ENCODE peak calls at places on chromosomes 13 and 19, in six cellular contexts. H is astrocyte of the hippocampus, R is H54, X is amniotic epithelial cell, A is endodermal cell, G is GM23338. B is an unnamed sample.
A peak's percentile ranks its signal among the peaks of the same experiment; 100 is the strongest.

GRCh38 chr19:6825076-6825774 is 52.7 kb downstream of the VAV1 start:
- DNase-seq in H (no peak), R (no peak), X (no peak), A (no peak), G (no peak), B (no peak)

GRCh38 chr13:75308222-75308621 is 173.7 kb downstream of the TBC1D4 start:
- DNase-seq in H (no peak), R (no peak), X (no peak), A (no peak), G (no peak), B (no peak)

GRCh38 chr19:54415208-54415900 is at the start of gene TTYH1:
- DNase-seq in H (no peak), R (no peak), X (no peak), A (peak; percentile 84), G (peak; percentile 66), B (no peak)

GRCh38 chr13:55673910-55674309 is 1466.8 kb upstream of the PRR20A start:
- DNase-seq in H (no peak), R (no peak), X (no peak), A (no peak), G (peak; percentile 66), B (no peak)

GRCh38 chr19:4081441-4082129 is 14.9 kb upstream of the ZBTB7A start:
- DNase-seq in H (no peak), R (no peak), X (peak; percentile 50), A (no peak), G (peak; percentile 40), B (no peak)

GRCh38 chr13:108200781-108201398 is 14.4 kb downstream of the LIG4 start:
- DNase-seq in H (peak; percentile 35), R (no peak), X (peak; percentile 44), A (no peak), G (no peak), B (no peak)

GRCh38 chr13:86725105-86725504 is 925.9 kb upstream of the SLITRK6 start:
- DNase-seq in H (no peak), R (no peak), X (no peak), A (peak; percentile 77), G (peak; percentile 69), B (no peak)

GRCh38 chr13:92197669-92198068 is 799.2 kb downstream of the GPC5 start:
- DNase-seq in H (no peak), R (no peak), X (peak; percentile 95), A (no peak), G (no peak), B (no peak)

GRCh38 chr13:100673831-100674362 is 698 bp downstream of the TMTC4 start:
- DNase-seq in H (peak; percentile 93), R (peak; percentile 97), X (peak; percentile 87), A (peak; percentile 62), G (peak; percentile 43), B (no peak)

GRCh38 chr19:30685601-30686000 is 313.4 kb downstream of the ZNF536 start:
- DNase-seq in H (no peak), R (no peak), X (no peak), A (no peak), G (no peak), B (no peak)

GRCh38 chr19:53703361-53703760 is 71.6 kb downstream of the DPRX start:
- DNase-seq in H (no peak), R (no peak), X (no peak), A (no peak), G (no peak), B (no peak)

GRCh38 chr13:80454245-80454644 is 113.3 kb upstream of the SPRY2 start:
- DNase-seq in H (peak; percentile 75), R (no peak), X (peak; percentile 78), A (no peak), G (no peak), B (no peak)

GRCh38 chr13:75321084-75321483 is 160.9 kb downstream of the TBC1D4 start:
- DNase-seq in H (no peak), R (no peak), X (no peak), A (no peak), G (no peak), B (no peak)

GRCh38 chr19:54523403-54523802 is 20.8 kb downstream of the LAIR2 start:
- DNase-seq in H (no peak), R (peak; percentile 86), X (no peak), A (no peak), G (no peak), B (no peak)

GRCh38 chr19:17329061-17329767 is 5.4 kb downstream of the ANO8 start:
- DNase-seq in H (no peak), R (no peak), X (no peak), A (peak; percentile 74), G (peak; percentile 68), B (no peak)

GRCh38 chr13:93963266-93964131 is 516.0 kb downstream of the DCT start:
- DNase-seq in H (peak; percentile 28), R (peak; percentile 6), X (no peak), A (no peak), G (no peak), B (no peak)

GRCh38 chr19:50567052-50567841 is 988 bp downstream of the LRRC4B start:
- DNase-seq in H (peak; percentile 31), R (no peak), X (no peak), A (peak; percentile 59), G (peak; percentile 65), B (no peak)

GRCh38 chr19:55304279-55304978 is 20.6 kb downstream of the BRSK1 start:
- DNase-seq in H (no peak), R (peak; percentile 78), X (peak; percentile 53), A (peak; percentile 81), G (peak; percentile 92), B (no peak)

GRCh38 chr13:77207943-77208342 is 119.0 kb downstream of the MYCBP2 start:
- DNase-seq in H (peak; percentile 74), R (no peak), X (peak; percentile 37), A (no peak), G (peak; percentile 7), B (no peak)

GRCh38 chr13:102707465-102707864 is 12.6 kb upstream of the METTL21C start:
- DNase-seq in H (peak; percentile 72), R (peak; percentile 43), X (peak; percentile 91), A (no peak), G (no peak), B (no peak)

GRCh38 chr19:50562996-50563395 is 5.2 kb downstream of the LRRC4B start:
- DNase-seq in H (no peak), R (no peak), X (no peak), A (no peak), G (no peak), B (no peak)

GRCh38 chr19:47272448-47273312 is 2.0 kb upstream of the INAFM1 start:
- DNase-seq in H (no peak), R (no peak), X (no peak), A (peak; percentile 72), G (peak; percentile 50), B (no peak)